ENCODE peak calls at places on chromosomes 2 and 18, in seven cellular contexts. Y is Calu3; P is cardiac muscle cell; H is fibroblast of lung; Q is CD4-positive, alpha-beta T cell; O is GM10248; S is adrenal gland. X is an unnamed sample.

GRCh38 chr2:172819943-172820342 is 84.3 kb downstream of the RAPGEF4 start:
- DNase-seq in Y (no peak), P (no peak), H (no peak), Q (no peak), O (no peak), S (no peak), X (no peak)

GRCh38 chr2:75503048-75503607 is 57.6 kb downstream of the EVA1A start:
- DNase-seq in Y (no peak), P (peak), H (peak), Q (no peak), O (no peak), S (no peak), X (no peak)

GRCh38 chr18:76351961-76352581 is 143.0 kb downstream of the ZNF516 start:
- DNase-seq in Y (peak), P (peak), H (peak), Q (no peak), O (no peak), S (no peak), X (no peak)

GRCh38 chr2:230934291-230935131 is 9.5 kb upstream of the GPR55 start:
- DNase-seq in Y (no peak), P (no peak), H (no peak), Q (no peak), O (no peak), S (no peak), X (no peak)

GRCh38 chr2:237485844-237486243 is 1.2 kb upstream of the MLPH start:
- DNase-seq in Y (no peak), P (no peak), H (no peak), Q (no peak), O (no peak), S (no peak), X (no peak)

GRCh38 chr18:44098551-44099098 is 582.1 kb upstream of the SETBP1 start:
- DNase-seq in Y (no peak), P (peak), H (peak), Q (no peak), O (no peak), S (no peak), X (no peak)

GRCh38 chr2:70717431-70718038 is 50.5 kb downstream of the ADD2 start:
- DNase-seq in Y (no peak), P (no peak), H (no peak), Q (no peak), O (no peak), S (no peak), X (no peak)

GRCh38 chr2:95291222-95291621 is 5.9 kb upstream of the KCNIP3 start:
- DNase-seq in Y (no peak), P (no peak), H (no peak), Q (no peak), O (no peak), S (no peak), X (no peak)

GRCh38 chr2:128433911-128434550 is 115.4 kb upstream of the HS6ST1 start:
- DNase-seq in Y (no peak), P (no peak), H (no peak), Q (no peak), O (no peak), S (peak), X (no peak)

GRCh38 chr2:46909771-46910419 is 5.7 kb downstream of the MCFD2 start:
- DNase-seq in Y (peak), P (peak), H (peak), Q (no peak), O (peak), S (peak), X (peak)

GRCh38 chr18:46555724-46556123 is 101.3 kb downstream of the LOXHD1 start:
- DNase-seq in Y (peak), P (peak), H (no peak), Q (no peak), O (peak), S (no peak), X (peak)

GRCh38 chr2:62426005-62426912 is 79.7 kb downstream of the TMEM17 start:
- DNase-seq in Y (no peak), P (no peak), H (no peak), Q (no peak), O (no peak), S (no peak), X (no peak)

GRCh38 chr2:61911510-61911909 is 6.0 kb downstream of the COMMD1 start:
- DNase-seq in Y (no peak), P (no peak), H (no peak), Q (no peak), O (no peak), S (no peak), X (peak)

GRCh38 chr2:154914606-154915005 is 216.1 kb downstream of the KCNJ3 start:
- DNase-seq in Y (no peak), P (no peak), H (no peak), Q (no peak), O (no peak), S (no peak), X (no peak)

GRCh38 chr2:205660521-205661124 is 21.7 kb upstream of the NRP2 start:
- DNase-seq in Y (no peak), P (peak), H (peak), Q (peak), O (peak), S (no peak), X (peak)

GRCh38 chr2:187302619-187303018 is 145.4 kb downstream of the CALCRL start:
- DNase-seq in Y (no peak), P (peak), H (peak), Q (no peak), O (no peak), S (no peak), X (no peak)

GRCh38 chr2:193989645-193990044 is 1667.4 kb upstream of the SLC39A10 start:
- DNase-seq in Y (no peak), P (no peak), H (no peak), Q (no peak), O (no peak), S (no peak), X (no peak)

GRCh38 chr2:193988784-193989183 is 1668.2 kb upstream of the SLC39A10 start:
- DNase-seq in Y (no peak), P (no peak), H (no peak), Q (no peak), O (no peak), S (no peak), X (no peak)

GRCh38 chr2:193985272-193985671 is 1671.8 kb upstream of the SLC39A10 start:
- DNase-seq in Y (no peak), P (no peak), H (no peak), Q (no peak), O (no peak), S (no peak), X (no peak)

GRCh38 chr2:193990868-193991267 is 1666.2 kb upstream of the SLC39A10 start:
- DNase-seq in Y (no peak), P (no peak), H (no peak), Q (no peak), O (no peak), S (no peak), X (no peak)
- TF ChIP-seq CTCF in Y (no peak), P (no peak), H (no peak), Q (no peak), O (no peak), S (no peak), X (no peak)

DNA sequence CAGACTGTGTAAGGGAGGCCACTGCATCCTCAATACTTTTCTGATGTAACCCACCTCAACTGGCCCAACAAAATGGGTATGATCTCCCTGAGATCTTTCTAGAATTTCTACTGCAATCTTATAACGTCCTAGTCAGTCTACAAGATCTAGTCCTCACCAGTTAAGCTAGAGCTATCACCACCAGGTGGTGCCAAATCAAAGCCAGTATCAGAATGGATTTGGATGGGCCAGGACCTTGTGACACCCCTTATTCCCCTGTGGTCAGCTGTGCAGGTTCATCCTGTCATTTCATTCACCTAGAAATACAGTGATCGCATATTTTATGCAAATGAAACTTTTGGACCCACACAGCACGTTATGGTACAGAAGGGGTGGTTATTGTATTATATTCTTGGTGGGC is 90.3 kb downstream of the OLA1 start:
- DNase-seq in Y (peak), P (peak), H (peak), Q (no peak), O (peak), S (peak), X (peak)
- TF ChIP-seq CTCF in Y (peak), P (peak), H (peak), Q (peak), O (peak), S (peak), X (peak)

GRCh38 chr18:50653402-50654093 is 93.7 kb downstream of the MAPK4 start:
- DNase-seq in Y (no peak), P (no peak), H (no peak), Q (no peak), O (no peak), S (peak), X (no peak)
- TF ChIP-seq CTCF in Y (no peak), P (no peak), H (no peak), Q (no peak), O (no peak), S (no peak), X (no peak)

GRCh38 chr2:20592106-20593071 is 58.5 kb downstream of the HS1BP3 start:
- DNase-seq in Y (no peak), P (no peak), H (no peak), Q (no peak), O (no peak), S (peak), X (no peak)
- TF ChIP-seq CTCF in Y (no peak), P (no peak), H (no peak), Q (no peak), O (no peak), S (no peak), X (no peak)

X was measured in activated CD8-positive, alpha-beta T cell treated with anti-CD3 and anti-CD28 coated beads for 36 hours.